ENCODE peak calls at places on chromosomes 11 and 22, in five cellular contexts. One of them, this sample, is unnamed.

GRCh38 chr11:67564230-67564629 is 19.4 kb upstream of the GSTP1 start:
- DNase-seq in stimulated activated CD8-positive, alpha-beta memory T cell treated with anti-CD3 and anti-CD28 coated beads, Interleukin-7, amount 100 ng/mL, for 48 hours: no peak
- DNase-seq in retina: no peak
- DNase-seq in nephron progenitor cell: no peak
- DNase-seq in neural crest cell: no peak
- DNase-seq in this sample: no peak

GRCh38 chr11:123072279-123072678 is 10.3 kb upstream of the HSPA8 start:
- DNase-seq in nephron progenitor cell: no peak
- DNase-seq in retina: no peak
- DNase-seq in neural crest cell: no peak
- DNase-seq in stimulated activated CD8-positive, alpha-beta memory T cell treated with anti-CD3 and anti-CD28 coated beads, Interleukin-7, amount 100 ng/mL, for 48 hours: no peak
- DNase-seq in this sample: no peak

GRCh38 chr11:104467414-104467813 is 303.5 kb upstream of the PDGFD start:
- DNase-seq in stimulated activated CD8-positive, alpha-beta memory T cell treated with anti-CD3 and anti-CD28 coated beads, Interleukin-7, amount 100 ng/mL, for 48 hours: no peak
- DNase-seq in retina: no peak
- DNase-seq in nephron progenitor cell: no peak
- DNase-seq in neural crest cell: no peak
- DNase-seq in this sample: no peak

GRCh38 chr22:22917377-22917776 is 29.8 kb downstream of the IGLL5 start:
- DNase-seq in stimulated activated CD8-positive, alpha-beta memory T cell treated with anti-CD3 and anti-CD28 coated beads, Interleukin-7, amount 100 ng/mL, for 48 hours: no peak
- DNase-seq in neural crest cell: no peak
- DNase-seq in nephron progenitor cell: no peak
- DNase-seq in retina: no peak
- DNase-seq in this sample: no peak

GRCh38 chr11:114317738-114318137 is 21.5 kb downstream of the NNMT start:
- DNase-seq in nephron progenitor cell: peak
- DNase-seq in stimulated activated CD8-positive, alpha-beta memory T cell treated with anti-CD3 and anti-CD28 coated beads, Interleukin-7, amount 100 ng/mL, for 48 hours: no peak
- DNase-seq in retina: peak
- DNase-seq in neural crest cell: peak
- DNase-seq in this sample: peak

GRCh38 chr11:61695917-61696316 is 15.7 kb downstream of the DAGLA start:
- DNase-seq in retina: no peak
- DNase-seq in nephron progenitor cell: no peak
- DNase-seq in neural crest cell: no peak
- DNase-seq in stimulated activated CD8-positive, alpha-beta memory T cell treated with anti-CD3 and anti-CD28 coated beads, Interleukin-7, amount 100 ng/mL, for 48 hours: peak
- DNase-seq in this sample: no peak

GRCh38 chr22:49213731-49214352 is 613.8 kb downstream of the BRD1 start:
- DNase-seq in neural crest cell: no peak
- DNase-seq in retina: no peak
- DNase-seq in stimulated activated CD8-positive, alpha-beta memory T cell treated with anti-CD3 and anti-CD28 coated beads, Interleukin-7, amount 100 ng/mL, for 48 hours: no peak
- DNase-seq in nephron progenitor cell: no peak
- DNase-seq in this sample: no peak

GRCh38 chr11:11732116-11732515 is 109.7 kb upstream of the USP47 start:
- DNase-seq in neural crest cell: no peak
- DNase-seq in nephron progenitor cell: no peak
- DNase-seq in retina: no peak
- DNase-seq in stimulated activated CD8-positive, alpha-beta memory T cell treated with anti-CD3 and anti-CD28 coated beads, Interleukin-7, amount 100 ng/mL, for 48 hours: no peak
- DNase-seq in this sample: no peak

GRCh38 chr11:34030386-34030785 is 21.1 kb upstream of the CAPRIN1 start:
- DNase-seq in neural crest cell: no peak
- DNase-seq in stimulated activated CD8-positive, alpha-beta memory T cell treated with anti-CD3 and anti-CD28 coated beads, Interleukin-7, amount 100 ng/mL, for 48 hours: no peak
- DNase-seq in nephron progenitor cell: no peak
- DNase-seq in retina: no peak
- DNase-seq in this sample: no peak

GRCh38 chr11:35040221-35040942 is 98.6 kb upstream of the CD44 start:
- DNase-seq in nephron progenitor cell: no peak
- DNase-seq in stimulated activated CD8-positive, alpha-beta memory T cell treated with anti-CD3 and anti-CD28 coated beads, Interleukin-7, amount 100 ng/mL, for 48 hours: peak
- DNase-seq in neural crest cell: no peak
- DNase-seq in retina: no peak
- DNase-seq in this sample: no peak

GRCh38 chr11:1772270-1773130 is 8.8 kb upstream of the CTSD start:
- DNase-seq in retina: no peak
- DNase-seq in nephron progenitor cell: no peak
- DNase-seq in stimulated activated CD8-positive, alpha-beta memory T cell treated with anti-CD3 and anti-CD28 coated beads, Interleukin-7, amount 100 ng/mL, for 48 hours: peak
- DNase-seq in neural crest cell: no peak
- DNase-seq in this sample: peak

GRCh38 chr11:30258679-30259078 is 27.9 kb downstream of the FSHB start:
- DNase-seq in stimulated activated CD8-positive, alpha-beta memory T cell treated with anti-CD3 and anti-CD28 coated beads, Interleukin-7, amount 100 ng/mL, for 48 hours: no peak
- DNase-seq in retina: no peak
- DNase-seq in neural crest cell: no peak
- DNase-seq in nephron progenitor cell: no peak
- DNase-seq in this sample: no peak

GRCh38 chr11:79062814-79063762 is 377.7 kb downstream of the TENM4 start:
- DNase-seq in stimulated activated CD8-positive, alpha-beta memory T cell treated with anti-CD3 and anti-CD28 coated beads, Interleukin-7, amount 100 ng/mL, for 48 hours: no peak
- DNase-seq in neural crest cell: peak
- DNase-seq in nephron progenitor cell: peak
- DNase-seq in retina: peak
- DNase-seq in this sample: no peak

GRCh38 chr11:110331626-110332025 is 35.2 kb upstream of the RDX start:
- DNase-seq in neural crest cell: no peak
- DNase-seq in stimulated activated CD8-positive, alpha-beta memory T cell treated with anti-CD3 and anti-CD28 coated beads, Interleukin-7, amount 100 ng/mL, for 48 hours: no peak
- DNase-seq in retina: no peak
- DNase-seq in nephron progenitor cell: no peak
- DNase-seq in this sample: no peak

GRCh38 chr11:132114743-132115142 is 744.3 kb downstream of the NTM start:
- DNase-seq in nephron progenitor cell: no peak
- DNase-seq in stimulated activated CD8-positive, alpha-beta memory T cell treated with anti-CD3 and anti-CD28 coated beads, Interleukin-7, amount 100 ng/mL, for 48 hours: no peak
- DNase-seq in retina: no peak
- DNase-seq in neural crest cell: no peak
- DNase-seq in this sample: no peak

GRCh38 chr22:41340357-41340756 is 39.0 kb downstream of the ZC3H7B start:
- DNase-seq in retina: no peak
- DNase-seq in stimulated activated CD8-positive, alpha-beta memory T cell treated with anti-CD3 and anti-CD28 coated beads, Interleukin-7, amount 100 ng/mL, for 48 hours: no peak
- DNase-seq in nephron progenitor cell: no peak
- DNase-seq in neural crest cell: no peak
- DNase-seq in this sample: no peak

GRCh38 chr11:68653486-68654430 is 30.6 kb upstream of the GAL start:
- DNase-seq in neural crest cell: no peak
- DNase-seq in nephron progenitor cell: no peak
- DNase-seq in stimulated activated CD8-positive, alpha-beta memory T cell treated with anti-CD3 and anti-CD28 coated beads, Interleukin-7, amount 100 ng/mL, for 48 hours: no peak
- DNase-seq in retina: no peak
- DNase-seq in this sample: no peak

GRCh38 chr22:19975707-19976035 is 34.1 kb upstream of the TXNRD2 start:
- DNase-seq in stimulated activated CD8-positive, alpha-beta memory T cell treated with anti-CD3 and anti-CD28 coated beads, Interleukin-7, amount 100 ng/mL, for 48 hours: no peak
- DNase-seq in nephron progenitor cell: no peak
- DNase-seq in retina: no peak
- DNase-seq in neural crest cell: no peak
- DNase-seq in this sample: no peak

GRCh38 chr11:133927690-133928627 is 28.8 kb downstream of the IGSF9B start:
- DNase-seq in neural crest cell: peak
- DNase-seq in retina: peak
- DNase-seq in stimulated activated CD8-positive, alpha-beta memory T cell treated with anti-CD3 and anti-CD28 coated beads, Interleukin-7, amount 100 ng/mL, for 48 hours: peak
- DNase-seq in nephron progenitor cell: peak
- DNase-seq in this sample: no peak

GRCh38 chr11:92751594-92751993 is 217.9 kb upstream of the MTNR1B start:
- DNase-seq in neural crest cell: no peak
- DNase-seq in nephron progenitor cell: no peak
- DNase-seq in retina: no peak
- DNase-seq in stimulated activated CD8-positive, alpha-beta memory T cell treated with anti-CD3 and anti-CD28 coated beads, Interleukin-7, amount 100 ng/mL, for 48 hours: no peak
- DNase-seq in this sample: no peak

GRCh38 chr11:69659591-69659990 is 15.6 kb downstream of the LTO1 start:
- DNase-seq in stimulated activated CD8-positive, alpha-beta memory T cell treated with anti-CD3 and anti-CD28 coated beads, Interleukin-7, amount 100 ng/mL, for 48 hours: no peak
- DNase-seq in retina: no peak
- DNase-seq in neural crest cell: no peak
- DNase-seq in nephron progenitor cell: no peak
- DNase-seq in this sample: no peak

This sample was measured in iPS DF 19.7.